ENCODE peak calls at places on chromosomes 3 and 15, in nine cellular contexts. N is H1, M is A549, Y is ovary, I is K562, O is tibial nerve, Q is SK-N-SH, D is sigmoid colon, L is transverse colon. C is an unnamed sample.

GRCh38 chr3:110791971-110792370 is 279.6 kb upstream of the NECTIN3 start:
- DNase-seq in N (no peak), M (no peak), Y (no peak), I (no peak), O (no peak), Q (no peak), D (no peak), L (no peak), C (no peak)

GRCh38 chr3:195271859-195272243 is 892 bp upstream of the XXYLT1 start:
- DNase-seq in N (no peak), M (no peak), Y (no peak), I (no peak), O (no peak), Q (no peak), D (no peak), L (no peak), C (no peak)

GRCh38 chr3:82783188-82783587 is 1021.7 kb upstream of the GBE1 start:
- DNase-seq in N (no peak), M (no peak), Y (no peak), I (no peak), O (no peak), Q (no peak), D (no peak), L (no peak), C (no peak)

GRCh38 chr15:74872702-74873035 is 496 bp downstream of the SCAMP2 start:
- DNase-seq in N (no peak), M (no peak), Y (no peak), I (no peak), O (no peak), Q (no peak), D (no peak), L (no peak), C (no peak)

GRCh38 chr3:1026395-1026794 is 66.4 kb upstream of the CNTN6 start:
- DNase-seq in N (no peak), M (no peak), Y (no peak), I (no peak), O (no peak), Q (no peak), D (no peak), L (no peak), C (no peak)

GRCh38 chr3:177528306-177529070 is 331.2 kb upstream of the TBL1XR1 start:
- DNase-seq in N (no peak), M (no peak), Y (no peak), I (no peak), O (no peak), Q (no peak), D (no peak), L (no peak), C (no peak)

GRCh38 chr15:44598892-44599291 is 61.9 kb downstream of the EIF3J start:
- DNase-seq in N (no peak), M (no peak), Y (no peak), I (peak), O (no peak), Q (no peak), D (no peak), L (no peak), C (no peak)

GRCh38 chr15:87733005-87733404 is 523.5 kb downstream of the NTRK3 start:
- DNase-seq in N (no peak), M (no peak), Y (no peak), I (no peak), O (no peak), Q (no peak), D (no peak), L (no peak), C (no peak)

GRCh38 chr3:194833511-194833910 is 147.8 kb downstream of the FAM43A start:
- DNase-seq in N (no peak), M (no peak), Y (no peak), I (no peak), O (no peak), Q (no peak), D (no peak), L (no peak), C (no peak)

GRCh38 chr3:98580774-98581365 is 12.5 kb downstream of the CPOX start:
- DNase-seq in N (no peak), M (no peak), Y (no peak), I (no peak), O (no peak), Q (no peak), D (no peak), L (no peak), C (no peak)

GRCh38 chr15:101179341-101180153 is 72.3 kb downstream of the CHSY1 start:
- DNase-seq in N (no peak), M (no peak), Y (no peak), I (no peak), O (no peak), Q (no peak), D (no peak), L (no peak), C (peak)

GRCh38 chr15:66698318-66698961 is 3.6 kb upstream of the SMAD6 start:
- DNase-seq in N (peak), M (peak), Y (peak), I (peak), O (no peak), Q (peak), D (peak), L (peak), C (no peak)

GRCh38 chr3:46629571-46630517 is 17.5 kb downstream of the FAM240A start:
- DNase-seq in N (peak), M (peak), Y (peak), I (peak), O (peak), Q (peak), D (peak), L (peak), C (peak)

GRCh38 chr15:43067717-43068461 is 37.9 kb downstream of the UBR1 start:
- DNase-seq in N (no peak), M (no peak), Y (no peak), I (no peak), O (no peak), Q (no peak), D (no peak), L (no peak), C (no peak)

GRCh38 chr15:27061739-27062138 is 90.8 kb downstream of the GABRG3 start:
- DNase-seq in N (no peak), M (peak), Y (no peak), I (no peak), O (no peak), Q (no peak), D (no peak), L (no peak), C (peak)

GRCh38 chr15:58247803-58248503 is 109.8 kb downstream of the AQP9 start:
- DNase-seq in N (no peak), M (no peak), Y (no peak), I (no peak), O (no peak), Q (no peak), D (no peak), L (peak), C (peak)
- TF ChIP-seq EP300 in N (no peak), M (no peak), Y (no peak), I (no peak), O (no peak), Q (no peak), D (no peak), L (no peak), C (no peak)

GRCh38 chr15:95884276-95884675 is 446.2 kb upstream of the NR2F2 start:
- DNase-seq in N (no peak), M (no peak), Y (no peak), I (no peak), O (no peak), Q (no peak), D (no peak), L (no peak), C (no peak)
- TF ChIP-seq EP300 in N (no peak), M (no peak), Y (no peak), I (no peak), O (no peak), Q (no peak), D (no peak), L (no peak), C (no peak)

GRCh38 chr3:142990706-142991105 is 10.7 kb upstream of the U2SURP start:
- DNase-seq in N (no peak), M (no peak), Y (no peak), I (no peak), O (no peak), Q (no peak), D (no peak), L (no peak), C (no peak)

GRCh38 chr3:142987080-142987700 is 14.2 kb upstream of the U2SURP start:
- DNase-seq in N (no peak), M (peak), Y (no peak), I (peak), O (no peak), Q (peak), D (no peak), L (no peak), C (no peak)

GRCh38 chr3:142983318-142983717 is 18.1 kb upstream of the U2SURP start:
- DNase-seq in N (no peak), M (no peak), Y (no peak), I (no peak), O (no peak), Q (no peak), D (no peak), L (no peak), C (no peak)

GRCh38 chr3:142984255-142984654 is 17.1 kb upstream of the U2SURP start:
- DNase-seq in N (no peak), M (no peak), Y (no peak), I (no peak), O (no peak), Q (no peak), D (no peak), L (no peak), C (no peak)

GRCh38 chr3:142987707-142988106 is 13.7 kb upstream of the U2SURP start:
- DNase-seq in N (no peak), M (no peak), Y (no peak), I (no peak), O (no peak), Q (no peak), D (no peak), L (no peak), C (no peak)
- TF ChIP-seq EP300 in N (no peak), M (no peak), Y (no peak), I (no peak), O (no peak), Q (no peak), D (no peak), L (no peak), C (no peak)

GRCh38 chr3:148916132-148916531 is 51.0 kb downstream of the CPA3 start:
- DNase-seq in N (no peak), M (no peak), Y (no peak), I (no peak), O (no peak), Q (no peak), D (no peak), L (no peak), C (no peak)

GRCh38 chr3:148911597-148911996 is 46.5 kb downstream of the CPA3 start:
- DNase-seq in N (no peak), M (no peak), Y (no peak), I (peak), O (no peak), Q (no peak), D (no peak), L (no peak), C (no peak)

GRCh38 chr3:148911173-148911572 is 46.1 kb downstream of the CPA3 start:
- DNase-seq in N (no peak), M (no peak), Y (no peak), I (no peak), O (no peak), Q (no peak), D (no peak), L (no peak), C (no peak)
- TF ChIP-seq EP300 in N (no peak), M (no peak), Y (no peak), I (no peak), O (no peak), Q (no peak), D (no peak), L (no peak), C (no peak)

GRCh38 chr15:31955734-31956133 is 74.6 kb upstream of the CHRNA7 start:
- DNase-seq in N (no peak), M (no peak), Y (no peak), I (no peak), O (no peak), Q (no peak), D (no peak), L (no peak), C (no peak)

GRCh38 chr15:31953573-31953972 is 76.7 kb upstream of the CHRNA7 start:
- DNase-seq in N (no peak), M (no peak), Y (no peak), I (no peak), O (no peak), Q (no peak), D (no peak), L (no peak), C (no peak)

DNA sequence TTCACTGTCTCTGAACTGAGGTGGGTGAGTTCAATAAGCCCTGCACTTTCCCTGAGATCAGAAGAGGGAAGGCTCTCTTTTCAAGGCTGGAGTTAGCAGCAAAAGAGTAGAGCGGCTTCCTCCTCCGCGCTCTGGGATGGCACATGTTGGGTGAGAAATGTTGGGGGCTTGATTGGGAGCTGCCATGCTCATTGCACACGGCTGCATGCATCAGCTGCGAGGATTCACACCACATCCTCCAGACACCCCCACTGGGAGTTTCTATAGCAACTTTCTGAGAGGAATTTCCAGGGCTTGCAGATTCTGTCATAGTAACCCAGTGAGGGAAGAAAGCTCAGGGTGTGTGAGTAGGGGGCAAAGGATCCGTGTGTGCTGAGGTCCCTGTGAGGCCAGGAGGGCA is 76.0 kb upstream of the CHRNA7 start:
- DNase-seq in N (no peak), M (no peak), Y (no peak), I (no peak), O (no peak), Q (no peak), D (no peak), L (no peak), C (no peak)
- TF ChIP-seq EP300 in N (no peak), M (no peak), Y (no peak), I (no peak), O (no peak), Q (no peak), D (no peak), L (no peak), C (no peak)

DNA sequence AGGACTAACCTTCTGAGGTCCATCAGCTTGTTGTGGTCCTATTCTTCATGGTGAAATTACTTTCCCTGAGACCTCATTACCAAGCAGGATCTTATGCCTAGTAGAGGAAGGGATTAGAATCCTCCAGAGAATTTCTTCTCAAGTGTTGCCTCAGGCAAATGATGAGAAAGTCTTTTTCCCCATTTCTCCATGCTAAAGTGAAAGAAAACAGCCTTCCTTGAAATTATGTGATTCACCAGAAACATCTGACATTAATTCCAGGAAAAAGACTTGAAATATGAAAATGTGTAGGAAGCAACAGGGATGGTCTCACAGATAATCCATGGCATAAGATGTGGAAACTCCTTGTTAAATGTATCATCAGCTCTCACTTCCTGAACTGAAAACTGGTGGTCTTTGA is 17.9 kb upstream of the ABI3BP start:
- DNase-seq in N (no peak), M (no peak), Y (no peak), I (no peak), O (no peak), Q (no peak), D (no peak), L (no peak), C (no peak)
- TF ChIP-seq EP300 in N (no peak), M (no peak), Y (no peak), I (no peak), O (no peak), Q (no peak), D (no peak), L (no peak), C (no peak)

C was measured in suprapubic skin.